ENCODE peak calls at places on chromosomes 2 and 18, in five cellular contexts. Q, J, I, A and G are unnamed samples. For H3K4me1, the result is how much of the 10 kb centered on the place peaks cover.

GRCh38 chr2:19895535-19895934 is 6.2 kb downstream of the TTC32 start:
- ATAC-seq in Q (no peak), J (no peak), I (no peak), A (no peak), G (no peak)

GRCh38 chr2:136932700-136933099 is 167.4 kb downstream of the THSD7B start:
- ATAC-seq in Q (no peak), J (no peak), I (peak), A (no peak), G (no peak)

GRCh38 chr2:63977904-63978303 is 41.3 kb downstream of the VPS54 start:
- ATAC-seq in Q (no peak), J (no peak), I (no peak), A (peak), G (no peak)

GRCh38 chr18:65523461-65523860 is 227.4 kb upstream of the CDH7 start:
- ATAC-seq in Q (no peak), J (no peak), I (no peak), A (no peak), G (no peak)

GRCh38 chr2:46073540-46074018 is 223.6 kb upstream of the EPAS1 start:
- ATAC-seq in Q (peak), J (peak), I (peak), A (peak), G (peak)

GRCh38 chr2:129255610-129256313 is 723.7 kb upstream of the RAB6C start:
- ATAC-seq in Q (no peak), J (no peak), I (no peak), A (no peak), G (no peak)

GRCh38 chr18:59300676-59301285 is 17.7 kb downstream of the CPLX4 start:
- ATAC-seq in Q (no peak), J (no peak), I (no peak), A (no peak), G (no peak)

GRCh38 chr18:7607535-7608173 is 40.5 kb downstream of the PTPRM start:
- ATAC-seq in Q (peak), J (peak), I (no peak), A (no peak), G (no peak)

GRCh38 chr2:233354500-233354924 is 218 bp downstream of the DGKD start:
- ATAC-seq in Q (peak), J (no peak), I (no peak), A (no peak), G (peak)

GRCh38 chr2:54588244-54588899 is 132.2 kb downstream of the SPTBN1 start:
- ATAC-seq in Q (no peak), J (no peak), I (no peak), A (peak), G (no peak)

GRCh38 chr18:49273201-49273880 is 187.1 kb downstream of the DYM start:
- ATAC-seq in Q (no peak), J (no peak), I (no peak), A (peak), G (no peak)

GRCh38 chr18:31183302-31183701 is 20.6 kb upstream of the DSC1 start:
- ATAC-seq in Q (no peak), J (no peak), I (no peak), A (no peak), G (no peak)

GRCh38 chr2:98759338-98759737 is 28.4 kb upstream of the MGAT4A start:
- ATAC-seq in Q (no peak), J (no peak), I (no peak), A (no peak), G (no peak)

GRCh38 chr2:2639251-2640139 is 308.4 kb upstream of the MYT1L start:
- ATAC-seq in Q (no peak), J (no peak), I (peak), A (no peak), G (no peak)

GRCh38 chr18:48326901-48327675 is 82.1 kb downstream of the ZBTB7C start:
- ATAC-seq in Q (no peak), J (no peak), I (peak), A (peak), G (peak)

GRCh38 chr2:217979151-217979811 is 23.5 kb downstream of the TNS1 start:
- ATAC-seq in Q (peak), J (no peak), I (peak), A (peak), G (peak)

GRCh38 chr2:5673148-5673860 is 18.9 kb upstream of the SOX11 start:
- ATAC-seq in Q (peak), J (peak), I (peak), A (no peak), G (no peak)

GRCh38 chr2:5673861-5674240 is 18.3 kb upstream of the SOX11 start:
- ATAC-seq in Q (no peak), J (no peak), I (no peak), A (no peak), G (no peak)

GRCh38 chr2:5668682-5669267 is 23.4 kb upstream of the SOX11 start:
- ATAC-seq in Q (no peak), J (no peak), I (no peak), A (no peak), G (no peak)

GRCh38 chr2:5677133-5677532 is 15.1 kb upstream of the SOX11 start:
- ATAC-seq in Q (no peak), J (no peak), I (no peak), A (no peak), G (no peak)

DNA sequence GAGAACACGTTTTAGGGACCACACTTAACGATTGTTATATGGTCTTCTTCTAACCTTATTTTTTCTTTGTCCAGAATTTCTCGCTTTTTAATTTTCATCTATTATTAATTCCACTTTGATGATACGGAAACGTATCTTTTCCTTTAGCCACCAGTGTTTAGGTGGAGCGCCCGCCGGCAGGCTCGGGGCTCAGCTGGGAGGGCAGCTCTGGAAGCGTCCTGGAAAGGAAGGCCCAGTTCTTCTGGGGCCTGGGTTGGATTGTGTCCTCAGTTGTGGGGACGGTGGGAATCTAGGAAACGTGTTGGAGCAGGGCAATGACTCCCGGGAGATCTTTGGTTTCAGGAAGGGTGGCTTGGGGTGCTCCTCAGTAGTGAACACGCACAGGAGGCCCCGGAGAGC is 19.4 kb upstream of the SOX11 start:
- ATAC-seq in Q (peak), J (no peak), I (no peak), A (no peak), G (no peak)
- H3K4me1 ChIP-seq in Q (under half), J (under half), I (under half), A (under half), G (under half)

GRCh38 chr2:40178171-40178778 is 273.6 kb downstream of the SLC8A1 start:
- ATAC-seq in Q (no peak), J (no peak), I (no peak), A (no peak), G (no peak)
- TF ChIP-seq CTCF in Q (no peak), J (no peak), I (no peak), A (no peak), G (no peak)

GRCh38 chr2:240451108-240451611 is 15.7 kb downstream of the GPC1 start:
- ATAC-seq in Q (peak), J (peak), I (no peak), A (no peak), G (no peak)
- H3K4me1 ChIP-seq in Q (half or more), J (under half), I (under half), A (under half), G (under half)

GRCh38 chr2:9230051-9230802 is 23.6 kb downstream of the ASAP2 start:
- ATAC-seq in Q (peak), J (peak), I (no peak), A (no peak), G (peak)
- TF ChIP-seq CTCF in Q (no peak), J (no peak), I (no peak), A (no peak), G (no peak)

DNA sequence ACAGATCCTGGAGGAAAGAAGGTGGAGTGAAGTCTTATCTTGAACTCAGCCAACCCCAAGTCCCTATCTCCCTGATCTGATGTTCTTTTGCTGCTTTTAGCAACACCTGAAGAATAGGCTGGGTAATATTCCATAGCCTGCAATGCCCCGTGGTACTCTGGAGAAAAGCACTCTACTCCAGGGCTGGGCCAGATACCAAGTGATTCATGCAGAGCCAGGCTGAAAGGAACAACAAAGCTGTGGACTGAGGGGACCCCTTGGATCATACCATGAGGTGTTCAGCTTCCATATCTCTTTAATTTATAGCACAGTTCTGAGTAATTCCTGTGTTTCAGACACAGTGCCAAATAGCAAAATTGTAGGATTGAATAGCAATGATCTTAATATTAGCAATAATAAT is 130.6 kb downstream of the NXPH2 start:
- ATAC-seq in Q (no peak), J (no peak), I (peak), A (no peak), G (no peak)
- H3K4me1 ChIP-seq in Q (under half), J (under half), I (under half), A (under half), G (under half)

GRCh38 chr2:5696351-5696740 is 4.2 kb downstream of the SOX11 start:
- ATAC-seq in Q (peak), J (peak), I (peak), A (peak), G (no peak)
- TF ChIP-seq CTCF in Q (no peak), J (no peak), I (no peak), A (no peak), G (no peak)